ENCODE peak calls at places on chromosome 10, in four cellular contexts. V, I, B and O are unnamed samples.

GRCh38 chr10:33542747-33543505 is 208.5 kb upstream of the NRP1 start:
- DNase-seq in V (no peak), B (no peak), I (no peak), O (no peak)

GRCh38 chr10:69506487-69506833 is 55.2 kb downstream of the TSPAN15 start:
- DNase-seq in I (no peak), B (no peak), V (no peak), O (no peak)

GRCh38 chr10:86439544-86439943 is 72.9 kb upstream of the GRID1 start:
- DNase-seq in B (no peak), I (no peak), V (no peak), O (peak; percentile 66)

GRCh38 chr10:113683300-113683699 is 3.6 kb downstream of the CASP7 start:
- DNase-seq in I (no peak), V (no peak), B (no peak), O (no peak)

GRCh38 chr10:73840403-73841301 is 29.3 kb upstream of the NDST2 start:
- DNase-seq in B (no peak), V (no peak), I (no peak), O (peak; percentile 99)

GRCh38 chr10:122541541-122542002 is 19.0 kb upstream of the DMBT1 start:
- DNase-seq in B (no peak), V (no peak), I (no peak), O (peak; percentile 12)

GRCh38 chr10:4316166-4316810 is 509.7 kb upstream of the AKR1E2 start:
- DNase-seq in B (no peak), I (no peak), V (no peak), O (no peak)

GRCh38 chr10:3906511-3907111 is 121.6 kb upstream of the KLF6 start:
- DNase-seq in V (no peak), B (no peak), I (no peak), O (peak; percentile 84)

GRCh38 chr10:70851597-70852475 is 36.1 kb downstream of the SGPL1 start:
- DNase-seq in B (no peak), V (no peak), I (no peak), O (peak; percentile 91)

GRCh38 chr10:86648706-86649426 is 5.5 kb upstream of the OPN4 start:
- DNase-seq in B (no peak), V (no peak), I (no peak), O (no peak)

GRCh38 chr10:2985729-2986232 is 81.6 kb upstream of the PFKP start:
- DNase-seq in B (no peak), I (no peak), V (peak; percentile 26), O (no peak)

GRCh38 chr10:60425392-60426110 is 35.9 kb upstream of the ANK3 start:
- DNase-seq in I (no peak), V (no peak), B (no peak), O (no peak)

GRCh38 chr10:60139798-60140566 is 233.6 kb upstream of the CCDC6 start:
- DNase-seq in V (no peak), B (no peak), I (no peak), O (no peak)

GRCh38 chr10:120945801-120946302 is 94.7 kb downstream of the WDR11 start:
- DNase-seq in B (no peak), I (no peak), V (no peak), O (no peak)

GRCh38 chr10:69352569-69353264 is 64.0 kb downstream of the TACR2 start:
- DNase-seq in B (no peak), V (no peak), I (no peak), O (no peak)

GRCh38 chr10:132387723-132388210 is 9.2 kb upstream of the PWWP2B start:
- DNase-seq in B (peak; percentile 98), I (no peak), V (peak; percentile 87), O (peak; percentile 29)

GRCh38 chr10:120598377-120598776 is 141.3 kb downstream of the PLPP4 start:
- DNase-seq in B (peak; percentile 48), V (no peak), I (no peak), O (no peak)

GRCh38 chr10:20041931-20042330 is 225.7 kb downstream of the PLXDC2 start:
- DNase-seq in I (no peak), V (no peak), B (no peak), O (no peak)

GRCh38 chr10:88289342-88289741 is 293.8 kb downstream of the RNLS start:
- DNase-seq in I (no peak), V (no peak), B (no peak), O (no peak)

GRCh38 chr10:99785646-99786045 is 3.2 kb downstream of the ABCC2 start:
- DNase-seq in B (no peak), I (no peak), V (no peak), O (no peak)

GRCh38 chr10:96235326-96236089 is 35.9 kb downstream of the BLNK start:
- DNase-seq in B (no peak), I (no peak), V (no peak), O (no peak)

GRCh38 chr10:28471705-28472050 is 61.2 kb upstream of the WAC start:
- DNase-seq in I (no peak), V (no peak), B (no peak), O (no peak)

GRCh38 chr10:1368772-1369171 is 312.6 kb downstream of the WDR37 start:
- DNase-seq in B (peak; percentile 74), I (no peak), V (peak; percentile 64), O (peak; percentile 28)

GRCh38 chr10:7467031-7467667 is 56.3 kb upstream of the SFMBT2 start:
- DNase-seq in V (no peak), I (no peak), B (no peak), O (no peak)

GRCh38 chr10:103491729-103492364 is 1.7 kb upstream of the NEURL1 start:
- DNase-seq in I (no peak), V (no peak), B (no peak), O (peak; percentile 25)

GRCh38 chr10:110535958-110536891 is 31.3 kb upstream of the SMC3 start:
- DNase-seq in V (peak; percentile 28), I (peak; percentile 87), B (no peak), O (peak; percentile 20)
- TF ChIP-seq EZH2 in V (no peak), I (no peak), B (no peak), O (no peak)

GRCh38 chr10:124724279-124725027 is 19.7 kb downstream of the FAM53B start:
- DNase-seq in B (no peak), I (no peak), V (no peak), O (peak; percentile 72)

GRCh38 chr10:124725171-124725631 is 19.0 kb downstream of the FAM53B start:
- DNase-seq in I (no peak), V (no peak), B (no peak), O (no peak)

GRCh38 chr10:124721295-124722052 is 22.7 kb downstream of the FAM53B start:
- DNase-seq in B (no peak), V (no peak), I (no peak), O (no peak)

GRCh38 chr10:124723826-124724225 is 20.4 kb downstream of the FAM53B start:
- DNase-seq in I (no peak), B (no peak), V (no peak), O (no peak)

DNA sequence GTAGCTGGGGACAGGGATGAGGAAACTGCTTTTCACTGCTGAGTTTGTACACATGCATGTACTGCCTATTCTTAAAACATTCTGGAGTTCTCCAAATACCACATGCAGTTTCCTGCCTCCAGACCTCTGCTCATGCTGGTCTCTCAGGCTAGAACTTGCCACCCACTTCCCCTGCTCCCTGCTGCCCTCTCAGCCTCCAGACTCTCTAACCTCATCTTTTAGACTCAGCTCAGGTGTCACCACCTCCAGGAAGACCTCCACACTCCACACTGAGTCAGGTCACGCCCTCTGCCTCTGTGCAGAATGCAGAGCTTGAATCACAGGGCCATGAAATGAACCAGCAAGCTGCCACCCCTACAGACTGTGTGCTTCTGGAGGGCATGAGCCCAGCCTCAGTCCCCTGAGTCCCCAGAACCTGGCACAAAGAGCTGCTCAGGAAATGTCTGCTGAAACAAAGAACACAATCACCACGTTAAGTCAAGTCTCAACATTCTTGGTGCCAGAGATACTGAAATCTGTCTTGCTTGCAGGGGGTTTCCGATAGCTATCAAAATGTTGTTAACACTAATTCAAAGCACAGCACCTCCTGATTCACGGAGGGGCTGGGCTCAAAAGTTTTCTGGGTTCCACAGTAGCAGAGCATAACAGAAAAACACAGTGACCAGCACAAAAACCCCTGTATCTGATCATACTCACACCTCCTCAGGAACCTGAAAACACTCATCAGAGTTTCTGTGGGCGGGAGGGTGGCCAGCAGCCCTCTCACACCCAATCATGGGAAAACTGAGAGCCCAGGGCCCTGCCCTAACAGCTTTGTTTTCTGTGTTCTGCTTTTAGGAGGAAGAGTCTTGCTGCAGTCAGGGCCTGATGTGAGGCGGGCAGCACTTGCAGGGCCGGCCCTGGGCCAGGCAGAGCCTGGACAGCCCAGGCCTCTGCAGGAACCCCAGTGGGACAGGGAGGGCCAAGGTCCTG is 21.1 kb downstream of the FAM53B start:
- DNase-seq in I (peak; percentile 88), B (no peak), V (peak; percentile 37), O (no peak)
- TF ChIP-seq USF2 in I (no peak), B (no peak), V (no peak), O (no peak)

GRCh38 chr10:12788277-12788676 is 213.2 kb downstream of the CCDC3 start:
- DNase-seq in I (no peak), B (no peak), V (no peak), O (no peak)

GRCh38 chr10:12790270-12790669 is 211.2 kb downstream of the CCDC3 start:
- DNase-seq in I (no peak), V (no peak), B (no peak), O (no peak)

GRCh38 chr10:12784646-12785045 is 216.9 kb downstream of the CCDC3 start:
- DNase-seq in B (no peak), I (no peak), V (no peak), O (no peak)

GRCh38 chr10:12785338-12785934 is 216.1 kb downstream of the CCDC3 start:
- DNase-seq in V (no peak), B (no peak), I (no peak), O (no peak)

GRCh38 chr10:12787297-12787696 is 214.2 kb downstream of the CCDC3 start:
- DNase-seq in V (no peak), I (no peak), B (no peak), O (no peak)
- TF ChIP-seq HDAC2 in V (no peak), I (no peak), B (no peak), O (no peak)

GRCh38 chr10:101140950-101141621 is 10.0 kb downstream of the TLX1 start:
- DNase-seq in V (no peak), I (no peak), B (no peak), O (no peak)

GRCh38 chr10:101138788-101139420 is 7.8 kb downstream of the TLX1 start:
- DNase-seq in I (no peak), V (no peak), B (no peak), O (no peak)

GRCh38 chr10:101141622-101142532 is 10.8 kb downstream of the TLX1 start:
- DNase-seq in V (peak; percentile 80), I (peak; percentile 4), B (peak; percentile 93), O (peak; percentile 71)

GRCh38 chr10:101139421-101139911 is 8.4 kb downstream of the TLX1 start:
- DNase-seq in I (no peak), V (no peak), B (peak; percentile 73), O (peak; percentile 16)

DNA sequence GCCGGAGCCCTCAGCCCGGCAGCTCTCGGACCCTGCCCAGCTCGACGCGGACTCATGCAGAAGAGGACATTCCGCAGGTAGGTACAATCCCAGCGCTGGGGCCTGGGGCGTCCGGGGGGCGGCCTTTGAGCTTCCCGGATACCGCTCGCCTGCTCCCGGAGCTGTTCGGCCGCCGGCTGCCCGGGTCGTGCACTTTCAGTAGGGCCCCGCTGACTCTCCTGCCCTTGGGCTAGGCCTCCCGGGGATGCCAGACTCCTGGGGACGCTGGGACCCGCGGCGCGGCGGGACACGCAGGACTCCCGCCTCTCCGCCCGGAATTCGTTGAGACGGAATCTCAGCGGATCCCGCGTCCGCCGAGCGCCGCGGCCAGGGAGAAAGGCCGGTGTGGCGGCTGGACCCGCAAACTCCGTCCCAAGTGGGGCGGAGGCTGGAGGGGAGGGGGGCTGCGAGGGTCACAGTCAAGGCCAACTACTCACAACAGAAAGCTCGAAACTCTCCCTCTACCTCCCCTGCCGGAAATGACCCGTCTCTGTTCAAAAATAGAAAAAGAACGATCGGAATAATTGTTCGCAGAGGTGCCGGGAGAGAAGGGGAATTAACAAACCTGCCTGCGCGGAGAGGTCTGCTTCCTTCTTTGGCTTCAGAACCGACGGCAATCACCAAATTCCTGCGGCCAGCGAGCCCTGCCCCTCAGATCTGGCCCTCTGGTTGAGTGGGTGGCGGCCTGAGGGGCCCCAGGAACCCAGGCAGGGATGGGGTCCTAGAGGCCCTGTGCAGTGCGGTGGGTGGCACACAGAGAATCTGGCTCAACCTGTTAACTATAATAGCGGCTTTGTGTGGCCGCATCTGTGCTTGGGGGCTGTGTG is 9.2 kb downstream of the TLX1 start:
- DNase-seq in I (no peak), B (no peak), V (no peak), O (no peak)
- TF ChIP-seq EZH2 in I (no peak), B (peak; percentile 93), V (no peak), O (no peak)